ENCODE peak calls at places on chromosome 5, in ten cellular contexts. N is tibial artery, U is neural crest cell, G is activated B cell treated with CpG ODN at 0.5 μM for 24 hours, C is tibial nerve, P is IMR-90, Y is fibroblast of pulmonary artery, D is epithelial cell of esophagus, H is foreskin fibroblast, E is Panc1. Q is an unnamed sample.
A peak's percentile ranks its signal among the peaks of the same experiment; 100 is the strongest.

GRCh38 chr5:172881691-172882370 is 47.8 kb downstream of the ERGIC1 start:
- DNase-seq in N (no peak), U (no peak), G (no peak), C (no peak), P (peak; percentile 86), Y (peak; percentile 63), D (no peak), H (peak; percentile 67), E (no peak), Q (peak; percentile 97)

GRCh38 chr5:143887302-143887638 is 75.3 kb downstream of the HMHB1 start:
- DNase-seq in N (peak; percentile 69), U (no peak), G (no peak), C (peak; percentile 14), P (peak; percentile 49), Y (peak; percentile 53), D (peak; percentile 48), H (peak; percentile 80), E (no peak), Q (no peak)

GRCh38 chr5:93746406-93747056 is 5.1 kb upstream of the POU5F2 start:
- DNase-seq in N (no peak), U (no peak), G (no peak), C (no peak), P (peak; percentile 74), Y (peak; percentile 28), D (peak; percentile 36), H (peak; percentile 55), E (peak; percentile 5), Q (no peak)

GRCh38 chr5:147554285-147554817 is 44.5 kb upstream of the DPYSL3 start:
- DNase-seq in N (no peak), U (no peak), G (no peak), C (no peak), P (peak; percentile 77), Y (peak; percentile 90), D (peak; percentile 32), H (peak; percentile 82), E (no peak), Q (no peak)

GRCh38 chr5:141672856-141673813 is 8.9 kb downstream of the ARAP3 start:
- DNase-seq in N (no peak), U (peak; percentile 45), G (no peak), C (no peak), P (no peak), Y (peak; percentile 53), D (no peak), H (no peak), E (no peak), Q (no peak)

GRCh38 chr5:98042961-98043360 is 730.5 kb upstream of the RGMB start:
- DNase-seq in N (no peak), U (no peak), G (no peak), C (no peak), P (no peak), Y (no peak), D (no peak), H (no peak), E (no peak), Q (no peak)

GRCh38 chr5:96816991-96817390 is 9.2 kb upstream of the ERAP1 start:
- DNase-seq in N (no peak), U (no peak), G (no peak), C (no peak), P (no peak), Y (no peak), D (no peak), H (no peak), E (no peak), Q (no peak)

GRCh38 chr5:54702470-54702869 is 184.9 kb downstream of the SNX18 start:
- DNase-seq in N (no peak), U (no peak), G (no peak), C (no peak), P (peak; percentile 9), Y (peak; percentile 41), D (no peak), H (no peak), E (no peak), Q (no peak)

GRCh38 chr5:1392801-1393565 is 48.1 kb upstream of the CLPTM1L start:
- DNase-seq in N (no peak), U (no peak), G (no peak), C (no peak), P (no peak), Y (no peak), D (no peak), H (no peak), E (no peak), Q (peak; percentile 66)

GRCh38 chr5:59837071-59837470 is 56.5 kb downstream of the PDE4D start:
- DNase-seq in N (no peak), U (no peak), G (no peak), C (no peak), P (no peak), Y (peak; percentile 24), D (no peak), H (no peak), E (no peak), Q (no peak)

GRCh38 chr5:113608113-113608551 is 94.6 kb downstream of the YTHDC2 start:
- DNase-seq in N (no peak), U (no peak), G (no peak), C (no peak), P (peak; percentile 43), Y (peak; percentile 55), D (peak; percentile 6), H (peak; percentile 22), E (no peak), Q (no peak)

GRCh38 chr5:113607361-113607760 is 93.9 kb downstream of the YTHDC2 start:
- DNase-seq in N (no peak), U (no peak), G (no peak), C (no peak), P (no peak), Y (no peak), D (no peak), H (no peak), E (no peak), Q (no peak)

GRCh38 chr5:113615708-113616107 is 102.2 kb downstream of the YTHDC2 start:
- DNase-seq in N (no peak), U (no peak), G (no peak), C (no peak), P (peak; percentile 60), Y (peak; percentile 85), D (peak; percentile 8), H (peak; percentile 23), E (no peak), Q (no peak)

GRCh38 chr5:113614191-113614590 is 100.7 kb downstream of the YTHDC2 start:
- DNase-seq in N (no peak), U (no peak), G (no peak), C (no peak), P (peak; percentile 35), Y (peak; percentile 4), D (peak; percentile 68), H (peak; percentile 52), E (no peak), Q (no peak)

GRCh38 chr5:113612060-113612496 is 98.6 kb downstream of the YTHDC2 start:
- DNase-seq in N (no peak), U (no peak), G (no peak), C (no peak), P (peak; percentile 51), Y (peak; percentile 66), D (peak; percentile 47), H (peak; percentile 51), E (no peak), Q (no peak)
- TF ChIP-seq CTCF in N (peak; percentile 53), U (peak; percentile 81), G (no peak), C (peak; percentile 53), P (peak; percentile 67), Y (peak; percentile 53), D (peak; percentile 42), H (peak; percentile 39), E (peak; percentile 64), Q (peak; percentile 85)

GRCh38 chr5:66810747-66811355 is 214.7 kb downstream of the MAST4 start:
- DNase-seq in N (no peak), U (no peak), G (no peak), C (no peak), P (no peak), Y (peak; percentile 6), D (no peak), H (no peak), E (no peak), Q (no peak)

GRCh38 chr5:66807743-66808142 is 211.6 kb downstream of the MAST4 start:
- DNase-seq in N (no peak), U (no peak), G (no peak), C (no peak), P (peak; percentile 55), Y (peak; percentile 75), D (peak; percentile 88), H (peak; percentile 86), E (no peak), Q (no peak)

GRCh38 chr5:66810151-66810550 is 214.0 kb downstream of the MAST4 start:
- DNase-seq in N (no peak), U (no peak), G (no peak), C (no peak), P (no peak), Y (no peak), D (no peak), H (no peak), E (no peak), Q (no peak)

GRCh38 chr5:66805514-66806430 is 209.6 kb downstream of the MAST4 start:
- DNase-seq in N (no peak), U (no peak), G (no peak), C (no peak), P (no peak), Y (no peak), D (peak; percentile 63), H (peak; percentile 8), E (no peak), Q (no peak)

DNA sequence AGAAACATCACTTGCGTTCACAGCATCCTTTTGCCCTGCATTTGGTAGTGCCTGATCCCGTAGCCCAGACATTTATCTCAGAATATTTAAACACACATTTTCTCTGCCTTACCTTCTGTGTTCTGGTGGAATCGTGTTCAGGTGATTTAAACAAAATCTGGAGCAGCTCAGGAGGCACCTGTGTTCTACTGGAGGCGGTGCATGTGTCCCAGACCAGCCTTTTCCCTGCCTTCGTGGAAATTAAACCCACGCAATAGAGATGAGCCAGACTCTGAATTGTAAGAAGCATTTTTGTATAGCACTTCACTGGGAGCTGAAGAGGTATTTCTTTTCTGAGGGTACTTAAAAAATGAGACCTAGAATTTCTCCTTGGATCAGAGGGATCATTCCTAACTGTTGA is 212.5 kb downstream of the MAST4 start:
- DNase-seq in N (no peak), U (no peak), G (no peak), C (no peak), P (no peak), Y (no peak), D (no peak), H (no peak), E (no peak), Q (no peak)
- TF ChIP-seq CTCF in N (no peak), U (no peak), G (no peak), C (no peak), P (no peak), Y (no peak), D (no peak), H (no peak), E (no peak), Q (no peak)

DNA sequence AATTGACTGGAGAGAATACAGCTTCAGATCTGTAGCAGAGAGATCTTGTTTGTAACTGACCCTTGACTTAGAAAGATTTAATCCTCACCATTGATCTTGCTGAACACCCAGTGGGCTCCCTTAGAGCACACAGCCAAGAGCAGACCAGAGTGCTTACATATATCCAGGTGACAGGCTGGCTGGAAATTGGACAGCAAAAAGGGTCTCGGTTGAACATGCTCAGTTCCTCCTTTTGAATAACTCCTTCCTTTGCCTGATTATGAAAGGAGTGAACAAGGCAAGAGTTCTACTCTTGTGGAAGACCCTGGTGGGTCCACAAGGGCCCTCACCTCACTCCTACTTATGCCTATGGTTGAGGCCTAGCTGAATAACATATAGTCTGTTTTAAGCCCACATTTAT is 134.2 kb upstream of the LHFPL2 start:
- DNase-seq in N (no peak), U (no peak), G (no peak), C (no peak), P (no peak), Y (no peak), D (no peak), H (no peak), E (no peak), Q (no peak)
- TF ChIP-seq CTCF in N (no peak), U (no peak), G (no peak), C (no peak), P (no peak), Y (no peak), D (no peak), H (no peak), E (no peak), Q (no peak)

GRCh38 chr5:128674837-128675446 is 136.9 kb upstream of the FBN2 start:
- DNase-seq in N (no peak), U (peak; percentile 57), G (no peak), C (no peak), P (peak; percentile 57), Y (peak; percentile 72), D (peak; percentile 66), H (peak; percentile 85), E (peak; percentile 15), Q (no peak)
- TF ChIP-seq CTCF in N (peak; percentile 49), U (peak; percentile 71), G (no peak), C (peak; percentile 23), P (peak; percentile 83), Y (peak; percentile 86), D (peak; percentile 85), H (peak; percentile 84), E (peak; percentile 68), Q (peak; percentile 79)

Q was measured in CD14-positive monocyte.